ENCODE peak calls at places on chromosomes 1 and 21, in eight cellular contexts. E is posterior cingulate gyrus, Q is NCI-H1417, B is left cardiac atrium, R is RWPE1, A is fibroblast of the aortic adventitia, H is fibroblast of mammary gland, V is HT1080. O is an unnamed sample.
A peak's percentile ranks its signal among the peaks of the same experiment; 100 is the strongest.

GRCh38 chr1:193545171-193545570 is 358.8 kb upstream of the B3GALT2 start:
- DNase-seq in E (peak; percentile 14), Q (no peak), B (no peak), R (no peak), A (no peak), H (no peak), V (no peak), O (no peak)

GRCh38 chr1:10510520-10511493 is 36.1 kb downstream of the PEX14 start:
- DNase-seq in E (peak; percentile 41), Q (no peak), B (no peak), R (peak; percentile 87), A (peak; percentile 93), H (peak; percentile 92), V (peak; percentile 92), O (peak; percentile 98)

GRCh38 chr1:22465018-22465565 is 13.4 kb downstream of the ZBTB40 start:
- DNase-seq in E (no peak), Q (no peak), B (no peak), R (no peak), A (no peak), H (no peak), V (no peak), O (no peak)

GRCh38 chr1:42484382-42484781 is 21.3 kb downstream of the CCDC30 start:
- DNase-seq in E (no peak), Q (no peak), B (no peak), R (peak; percentile 30), A (peak; percentile 88), H (peak; percentile 93), V (peak; percentile 87), O (peak; percentile 94)

GRCh38 chr1:14968251-14968812 is 185.2 kb upstream of the TMEM51 start:
- DNase-seq in E (peak; percentile 67), Q (no peak), B (peak; percentile 69), R (peak; percentile 43), A (peak; percentile 88), H (peak; percentile 87), V (peak; percentile 88), O (peak; percentile 98)

GRCh38 chr1:83011270-83011669 is 987.7 kb downstream of the TTLL7 start:
- DNase-seq in E (no peak), Q (no peak), B (no peak), R (peak; percentile 62), A (no peak), H (no peak), V (no peak), O (no peak)

GRCh38 chr1:3213730-3214129 is 144.7 kb downstream of the PRDM16 start:
- DNase-seq in E (no peak), Q (no peak), B (no peak), R (no peak), A (no peak), H (no peak), V (no peak), O (no peak)

GRCh38 chr1:52634111-52634510 is 1.1 kb downstream of the SHISAL2A start:
- DNase-seq in E (no peak), Q (no peak), B (no peak), R (no peak), A (no peak), H (no peak), V (no peak), O (no peak)

GRCh38 chr1:222547944-222548671 is at the start of gene HHIPL2:
- DNase-seq in E (no peak), Q (no peak), B (no peak), R (no peak), A (no peak), H (no peak), V (peak; percentile 20), O (peak; percentile 45)

GRCh38 chr21:44755227-44755626 is 43.9 kb upstream of the TSPEAR start:
- DNase-seq in E (no peak), Q (no peak), B (no peak), R (no peak), A (peak; percentile 44), H (no peak), V (peak; percentile 77), O (no peak)

GRCh38 chr1:175521265-175522040 is 221.9 kb downstream of the TNR start:
- DNase-seq in E (no peak), Q (no peak), B (no peak), R (no peak), A (no peak), H (no peak), V (no peak), O (no peak)

GRCh38 chr21:30257773-30258172 is 25.0 kb downstream of the KRTAP24-1 start:
- DNase-seq in E (no peak), Q (no peak), B (no peak), R (peak; percentile 40), A (peak; percentile 2), H (peak; percentile 73), V (peak; percentile 10), O (peak; percentile 69)

GRCh38 chr1:189992856-189993255 is 484.8 kb downstream of the BRINP3 start:
- DNase-seq in E (no peak), Q (no peak), B (no peak), R (no peak), A (no peak), H (no peak), V (no peak), O (no peak)

GRCh38 chr1:95369985-95370670 is 136.1 kb downstream of the RWDD3 start:
- DNase-seq in E (no peak), Q (no peak), B (no peak), R (no peak), A (no peak), H (no peak), V (peak; percentile 43), O (no peak)

GRCh38 chr21:37982496-37983318 is 66.5 kb upstream of the KCNJ6 start:
- DNase-seq in E (no peak), Q (no peak), B (no peak), R (no peak), A (no peak), H (no peak), V (peak; percentile 36), O (no peak)

GRCh38 chr1:219941179-219942118 is 13.1 kb upstream of the SLC30A10 start:
- DNase-seq in E (no peak), Q (no peak), B (no peak), R (no peak), A (no peak), H (no peak), V (no peak), O (no peak)

GRCh38 chr1:147611021-147611426 is 59.3 kb downstream of the ACP6 start:
- DNase-seq in E (no peak), Q (no peak), B (no peak), R (no peak), A (no peak), H (no peak), V (no peak), O (no peak)

GRCh38 chr21:23009360-23009759 is 2011.2 kb downstream of the NCAM2 start:
- DNase-seq in E (no peak), Q (no peak), B (no peak), R (no peak), A (no peak), H (no peak), V (no peak), O (no peak)

GRCh38 chr1:206864939-206865671 is at the start of gene IL20:
- DNase-seq in E (peak; percentile 32), Q (peak; percentile 87), B (peak; percentile 82), R (peak; percentile 78), A (peak; percentile 88), H (peak; percentile 91), V (peak; percentile 32), O (peak; percentile 93)

GRCh38 chr1:155648207-155649147 is 38.5 kb downstream of the MSTO1 start:
- DNase-seq in E (no peak), Q (peak; percentile 46), B (peak; percentile 24), R (peak; percentile 84), A (peak; percentile 96), H (peak; percentile 89), V (peak; percentile 92), O (peak; percentile 92)

GRCh38 chr1:53295746-53296722 is 31.8 kb downstream of the LRP8 start:
- DNase-seq in E (no peak), Q (peak; percentile 5), B (no peak), R (no peak), A (peak; percentile 9), H (no peak), V (no peak), O (peak; percentile 20)

GRCh38 chr21:43727571-43728466 is 8.9 kb downstream of the PDXK start:
- DNase-seq in E (no peak), Q (no peak), B (peak; percentile 46), R (no peak), A (no peak), H (no peak), V (no peak), O (peak; percentile 36)

GRCh38 chr1:110150330-110151174 is at the start of gene SLC6A17:
- DNase-seq in E (peak; percentile 86), Q (peak; percentile 36), B (peak; percentile 42), R (peak; percentile 74), A (peak; percentile 51), H (peak; percentile 64), V (no peak), O (peak; percentile 91)

GRCh38 chr21:45226540-45227326 is 61.0 kb downstream of the POFUT2 start:
- DNase-seq in E (no peak), Q (no peak), B (no peak), R (no peak), A (no peak), H (peak; percentile 37), V (peak; percentile 68), O (peak; percentile 50)

GRCh38 chr1:19390166-19390850 is 78.2 kb downstream of the SLC66A1 start:
- DNase-seq in E (no peak), Q (peak; percentile 70), B (no peak), R (no peak), A (no peak), H (no peak), V (no peak), O (no peak)

GRCh38 chr1:160127381-160127780 is 11.8 kb downstream of the ATP1A2 start:
- DNase-seq in E (no peak), Q (no peak), B (no peak), R (no peak), A (no peak), H (no peak), V (no peak), O (no peak)

GRCh38 chr1:234970731-234971476 is 157.7 kb downstream of the TOMM20 start:
- DNase-seq in E (peak; percentile 45), Q (peak; percentile 63), B (peak; percentile 70), R (no peak), A (peak; percentile 97), H (peak; percentile 97), V (peak; percentile 49), O (peak; percentile 91)

GRCh38 chr1:204465469-204466415 is 28.9 kb downstream of the PIK3C2B start:
- DNase-seq in E (no peak), Q (no peak), B (peak; percentile 39), R (no peak), A (no peak), H (no peak), V (no peak), O (no peak)

O was measured in GM23248.